ENCODE peak calls at places on chromosome 6, in ten cellular contexts. M, T, B, P, O, Q, R, W, E and X are unnamed samples.

GRCh38 chr6:155498370-155498769 is 42.7 kb upstream of the NOX3 start:
- DNase-seq in M (no peak), T (no peak), B (no peak), P (no peak), O (no peak), Q (no peak), R (no peak), W (no peak), E (no peak), X (no peak)

GRCh38 chr6:17585766-17586502 is 14.2 kb upstream of the FAM8A1 start:
- DNase-seq in M (no peak), T (no peak), B (peak; percentile 65), P (no peak), O (no peak), Q (peak; percentile 41), R (peak; percentile 81), W (peak; percentile 26), E (peak; percentile 61), X (no peak)

GRCh38 chr6:4647414-4648365 is 128.5 kb upstream of the CDYL start:
- DNase-seq in M (peak; percentile 81), T (peak; percentile 70), B (peak; percentile 73), P (peak; percentile 77), O (peak; percentile 84), Q (no peak), R (peak; percentile 91), W (peak; percentile 85), E (peak; percentile 87), X (peak; percentile 75)

GRCh38 chr6:116439572-116439971 is 21.6 kb upstream of the CALHM6 start:
- DNase-seq in M (no peak), T (no peak), B (no peak), P (no peak), O (no peak), Q (no peak), R (no peak), W (no peak), E (no peak), X (no peak)

GRCh38 chr6:120826253-120826652 is 508.0 kb downstream of the TBC1D32 start:
- DNase-seq in M (no peak), T (peak; percentile 1), B (peak; percentile 47), P (no peak), O (no peak), Q (no peak), R (peak; percentile 69), W (peak; percentile 78), E (peak; percentile 27), X (no peak)

GRCh38 chr6:44696686-44697085 is 309.2 kb downstream of the CDC5L start:
- DNase-seq in M (no peak), T (no peak), B (no peak), P (no peak), O (no peak), Q (no peak), R (no peak), W (no peak), E (no peak), X (no peak)

GRCh38 chr6:170449835-170450753 is 103.0 kb downstream of the PSMB1 start:
- DNase-seq in M (no peak), T (no peak), B (no peak), P (no peak), O (no peak), Q (no peak), R (no peak), W (no peak), E (no peak), X (no peak)

GRCh38 chr6:152566040-152566875 is 70.9 kb downstream of the SYNE1 start:
- DNase-seq in M (no peak), T (no peak), B (no peak), P (no peak), O (no peak), Q (no peak), R (no peak), W (no peak), E (no peak), X (no peak)

GRCh38 chr6:167647333-167647732 is 179.4 kb upstream of the AFDN start:
- DNase-seq in M (no peak), T (no peak), B (no peak), P (no peak), O (no peak), Q (no peak), R (no peak), W (no peak), E (no peak), X (no peak)

GRCh38 chr6:22147983-22148797 is 148.6 kb downstream of the PRL start:
- DNase-seq in M (no peak), T (no peak), B (no peak), P (no peak), O (no peak), Q (no peak), R (peak; percentile 29), W (peak; percentile 34), E (peak; percentile 21), X (no peak)
- H3K4me3 ChIP-seq in M (peak overlapping the region; percentile 66), T (no peak overlapping the region), B (no peak overlapping the region), P (peak overlapping the region; percentile 55), O (peak overlapping the region; percentile 39), Q (no peak overlapping the region), R (no peak overlapping the region), W (no peak overlapping the region), E (no peak overlapping the region), X (no peak overlapping the region)

DNA sequence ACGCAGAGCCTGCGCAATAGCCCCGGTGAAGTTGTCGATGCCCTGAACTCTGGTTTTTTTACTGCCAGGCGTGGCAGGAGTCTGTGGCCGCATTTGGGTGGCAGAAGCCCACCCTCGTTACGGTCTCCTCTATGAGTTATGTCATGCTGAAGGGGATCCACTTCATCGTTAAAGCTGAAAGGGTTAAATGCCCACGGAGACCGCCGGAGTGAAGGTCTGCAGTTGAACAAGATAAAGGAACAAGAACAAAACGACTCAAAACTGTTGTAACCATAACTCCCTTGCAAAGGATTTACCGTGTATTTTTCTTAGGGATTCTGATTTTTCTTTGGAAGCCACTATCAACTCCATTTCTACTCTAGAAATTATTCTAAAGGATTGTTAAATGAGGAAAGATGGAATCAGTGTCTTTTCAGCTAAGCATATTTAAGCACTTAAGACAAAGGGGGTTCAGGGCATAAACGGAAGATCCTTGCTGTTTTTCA is 501 bp upstream of the ELOVL5 start:
- DNase-seq in M (no peak), T (no peak), B (no peak), P (no peak), O (no peak), Q (no peak), R (no peak), W (no peak), E (no peak), X (no peak)
- TF ChIP-seq CTCF in M (no peak), T (no peak), B (no peak), P (no peak), O (no peak), Q (no peak), R (no peak), W (no peak), E (no peak), X (no peak)

DNA sequence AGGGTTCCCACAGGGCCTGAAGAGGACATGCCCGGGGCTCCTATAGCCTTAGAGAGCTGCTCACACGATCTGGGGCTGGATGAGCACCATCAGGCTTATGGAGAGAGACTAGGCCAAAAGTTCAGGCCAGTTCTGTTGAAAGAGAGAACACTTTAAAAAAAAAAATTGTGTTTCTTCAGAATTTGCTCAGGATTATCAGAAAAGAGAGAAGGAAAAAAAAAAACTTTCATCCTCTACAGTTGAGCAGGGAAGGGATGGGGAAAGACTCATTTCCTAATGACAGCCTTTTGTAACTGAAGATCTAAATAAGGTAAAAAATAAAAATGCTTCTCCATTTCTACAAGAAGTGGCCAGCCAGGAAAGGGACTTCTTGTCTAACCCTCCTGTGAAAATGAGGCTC is 134.8 kb downstream of the LY86 start:
- DNase-seq in M (no peak), T (no peak), B (no peak), P (no peak), O (no peak), Q (no peak), R (no peak), W (no peak), E (no peak), X (no peak)
- H3K4me1 ChIP-seq in M (peaks cover 15% of the 10 kb centered on the region), T (peaks cover 8% of the 10 kb centered on the region), B (no peaks in the 10 kb centered on the region), P (peaks cover 44% of the 10 kb centered on the region), O (peaks cover 42% of the 10 kb centered on the region), Q (peaks cover 12% of the 10 kb centered on the region), R (peaks cover 30% of the 10 kb centered on the region), W (peaks cover 35% of the 10 kb centered on the region), E (peaks cover 21% of the 10 kb centered on the region), X (no peaks in the 10 kb centered on the region)

DNA sequence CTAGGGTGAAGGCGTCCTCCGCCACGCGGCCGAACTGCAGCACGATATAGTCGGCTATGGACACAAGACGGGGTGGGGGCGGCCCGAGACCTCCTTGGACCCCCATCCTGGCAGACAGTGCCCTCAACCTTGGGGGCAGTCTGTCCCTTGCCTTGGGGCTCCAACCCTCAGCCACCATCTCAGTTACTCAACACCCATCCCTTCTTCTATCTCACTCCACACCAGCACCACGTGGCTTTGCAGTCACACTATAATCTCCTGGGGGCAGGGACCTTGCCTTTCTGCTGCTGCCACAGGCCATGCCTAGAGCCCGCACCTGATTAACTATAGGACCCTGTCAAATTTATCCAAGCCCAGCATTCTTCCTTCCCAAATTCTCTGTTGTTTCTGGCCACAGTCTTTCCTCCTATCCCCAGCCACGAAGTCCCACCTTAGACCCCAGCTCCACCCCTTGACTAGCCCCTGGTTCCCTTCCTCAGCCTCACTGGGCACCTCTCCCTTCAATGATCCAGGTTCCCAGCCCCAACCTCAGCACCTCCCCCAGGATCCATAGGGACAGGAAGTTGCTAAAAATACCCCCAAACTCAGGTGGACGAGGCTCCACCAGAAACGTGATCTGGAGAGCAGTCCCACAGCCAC is 1.6 kb upstream of the TEAD3 start:
- DNase-seq in M (no peak), T (no peak), B (no peak), P (no peak), O (no peak), Q (no peak), R (no peak), W (no peak), E (no peak), X (no peak)
- H3K4me3 ChIP-seq in M (peak overlapping the region; percentile 83), T (no peak overlapping the region), B (peak overlapping the region; percentile 81), P (peak overlapping the region; percentile 85), O (peak overlapping the region; percentile 70), Q (peak overlapping the region; percentile 70), R (peak overlapping the region; percentile 88), W (no peak overlapping the region), E (peak overlapping the region; percentile 77), X (peak overlapping the region; percentile 89)

GRCh38 chr6:71287038-71287437 is 1.6 kb upstream of the OGFRL1 start:
- DNase-seq in M (no peak), T (no peak), B (no peak), P (no peak), O (peak; percentile 65), Q (no peak), R (no peak), W (peak; percentile 56), E (no peak), X (no peak)

GRCh38 chr6:71289802-71290175 is 1.2 kb downstream of the OGFRL1 start:
- DNase-seq in M (no peak), T (no peak), B (no peak), P (no peak), O (no peak), Q (no peak), R (no peak), W (no peak), E (no peak), X (no peak)

GRCh38 chr6:71289039-71289801 is 609 bp downstream of the OGFRL1 start:
- DNase-seq in M (peak; percentile 28), T (no peak), B (peak; percentile 58), P (peak; percentile 33), O (peak; percentile 62), Q (no peak), R (peak; percentile 61), W (peak; percentile 36), E (peak; percentile 37), X (no peak)

GRCh38 chr6:71287926-71288227 is 734 bp upstream of the OGFRL1 start:
- DNase-seq in M (no peak), T (no peak), B (no peak), P (no peak), O (no peak), Q (no peak), R (no peak), W (no peak), E (no peak), X (no peak)

GRCh38 chr6:71288228-71289038 is at the start of gene OGFRL1:
- DNase-seq in M (peak; percentile 83), T (peak; percentile 57), B (peak; percentile 93), P (peak; percentile 84), O (peak; percentile 85), Q (no peak), R (peak; percentile 72), W (peak; percentile 81), E (peak; percentile 66), X (peak; percentile 74)
- TF ChIP-seq CTCF in M (peak; percentile 46), T (peak; percentile 5), B (peak; percentile 45), P (peak; percentile 50), O (peak; percentile 15), Q (no peak), R (no peak), W (peak; percentile 52), E (no peak), X (no peak)